ENCODE peak calls at places on chromosome 20, in seven cellular contexts. One of them, this sample, is unnamed.

GRCh38 chr20:2230671-2231488 is 64.9 kb upstream of the TGM3 start:
- DNase-seq in fibroblast of lung: no peak
- DNase-seq in tibial nerve: no peak
- DNase-seq in spleen: no peak
- DNase-seq in CD8-positive, alpha-beta T cell: no peak
- DNase-seq in heart left ventricle: no peak
- DNase-seq in endodermal cell: no peak
- DNase-seq in this sample: no peak

GRCh38 chr20:20089939-20090338 is 37.6 kb downstream of the CFAP61 start:
- DNase-seq in fibroblast of lung: no peak
- DNase-seq in tibial nerve: no peak
- DNase-seq in spleen: no peak
- DNase-seq in CD8-positive, alpha-beta T cell: no peak
- DNase-seq in heart left ventricle: no peak
- DNase-seq in endodermal cell: no peak
- DNase-seq in this sample: no peak

GRCh38 chr20:48052492-48052870 is 267.2 kb upstream of the SULF2 start:
- DNase-seq in fibroblast of lung: no peak
- DNase-seq in tibial nerve: no peak
- DNase-seq in spleen: no peak
- DNase-seq in CD8-positive, alpha-beta T cell: no peak
- DNase-seq in heart left ventricle: no peak
- DNase-seq in endodermal cell: no peak
- DNase-seq in this sample: no peak

GRCh38 chr20:6959900-6960312 is 192.4 kb downstream of the BMP2 start:
- DNase-seq in fibroblast of lung: peak
- DNase-seq in tibial nerve: no peak
- DNase-seq in spleen: no peak
- DNase-seq in CD8-positive, alpha-beta T cell: no peak
- DNase-seq in heart left ventricle: no peak
- DNase-seq in endodermal cell: no peak
- DNase-seq in this sample: no peak

GRCh38 chr20:22489614-22490286 is 94.6 kb downstream of the FOXA2 start:
- DNase-seq in fibroblast of lung: no peak
- DNase-seq in tibial nerve: no peak
- DNase-seq in spleen: no peak
- DNase-seq in CD8-positive, alpha-beta T cell: no peak
- DNase-seq in heart left ventricle: no peak
- DNase-seq in endodermal cell: no peak
- DNase-seq in this sample: no peak

GRCh38 chr20:1225729-1226313 is at the start of gene RAD21L1:
- DNase-seq in fibroblast of lung: peak
- DNase-seq in tibial nerve: peak
- DNase-seq in spleen: peak
- DNase-seq in CD8-positive, alpha-beta T cell: peak
- DNase-seq in heart left ventricle: peak
- DNase-seq in endodermal cell: peak
- DNase-seq in this sample: peak

GRCh38 chr20:25290646-25291431 is 43.0 kb downstream of the PYGB start:
- DNase-seq in fibroblast of lung: no peak
- DNase-seq in tibial nerve: no peak
- DNase-seq in spleen: peak
- DNase-seq in CD8-positive, alpha-beta T cell: no peak
- DNase-seq in heart left ventricle: no peak
- DNase-seq in endodermal cell: no peak
- DNase-seq in this sample: no peak

GRCh38 chr20:23132930-23133559 is 46.9 kb upstream of the CD93 start:
- DNase-seq in fibroblast of lung: no peak
- DNase-seq in tibial nerve: no peak
- DNase-seq in spleen: no peak
- DNase-seq in CD8-positive, alpha-beta T cell: no peak
- DNase-seq in heart left ventricle: peak
- DNase-seq in endodermal cell: no peak
- DNase-seq in this sample: no peak

GRCh38 chr20:13325033-13325432 is 104.0 kb downstream of the ISM1 start:
- DNase-seq in fibroblast of lung: peak
- DNase-seq in tibial nerve: no peak
- DNase-seq in spleen: no peak
- DNase-seq in CD8-positive, alpha-beta T cell: no peak
- DNase-seq in heart left ventricle: no peak
- DNase-seq in endodermal cell: peak
- DNase-seq in this sample: no peak

GRCh38 chr20:11522359-11522758 is 395.3 kb upstream of the BTBD3 start:
- DNase-seq in fibroblast of lung: no peak
- DNase-seq in tibial nerve: no peak
- DNase-seq in spleen: no peak
- DNase-seq in CD8-positive, alpha-beta T cell: no peak
- DNase-seq in heart left ventricle: no peak
- DNase-seq in endodermal cell: no peak
- DNase-seq in this sample: no peak

GRCh38 chr20:18988701-18989100 is 175.1 kb downstream of the SCP2D1 start:
- DNase-seq in fibroblast of lung: no peak
- DNase-seq in tibial nerve: no peak
- DNase-seq in spleen: no peak
- DNase-seq in CD8-positive, alpha-beta T cell: no peak
- DNase-seq in heart left ventricle: no peak
- DNase-seq in endodermal cell: no peak
- DNase-seq in this sample: no peak

GRCh38 chr20:19935842-19936241 is 81.3 kb upstream of the NAA20 start:
- DNase-seq in fibroblast of lung: no peak
- DNase-seq in tibial nerve: no peak
- DNase-seq in spleen: no peak
- DNase-seq in CD8-positive, alpha-beta T cell: no peak
- DNase-seq in heart left ventricle: no peak
- DNase-seq in endodermal cell: no peak
- DNase-seq in this sample: no peak

GRCh38 chr20:49656304-49656703 is 57.4 kb downstream of the B4GALT5 start:
- DNase-seq in fibroblast of lung: peak
- DNase-seq in tibial nerve: no peak
- DNase-seq in spleen: no peak
- DNase-seq in CD8-positive, alpha-beta T cell: no peak
- DNase-seq in heart left ventricle: no peak
- DNase-seq in endodermal cell: no peak
- DNase-seq in this sample: no peak

GRCh38 chr20:44642203-44643153 is 9.0 kb downstream of the ADA start:
- DNase-seq in fibroblast of lung: peak
- DNase-seq in tibial nerve: peak
- DNase-seq in spleen: peak
- DNase-seq in CD8-positive, alpha-beta T cell: no peak
- DNase-seq in heart left ventricle: peak
- DNase-seq in endodermal cell: peak
- DNase-seq in this sample: peak

GRCh38 chr20:48035961-48036731 is 250.9 kb upstream of the SULF2 start:
- DNase-seq in fibroblast of lung: no peak
- DNase-seq in tibial nerve: no peak
- DNase-seq in spleen: no peak
- DNase-seq in CD8-positive, alpha-beta T cell: no peak
- DNase-seq in heart left ventricle: no peak
- DNase-seq in endodermal cell: peak
- DNase-seq in this sample: no peak

GRCh38 chr20:528923-529594 is 14.5 kb downstream of the CSNK2A1 start:
- DNase-seq in fibroblast of lung: peak
- DNase-seq in tibial nerve: no peak
- DNase-seq in spleen: no peak
- DNase-seq in CD8-positive, alpha-beta T cell: no peak
- DNase-seq in heart left ventricle: no peak
- DNase-seq in endodermal cell: no peak
- DNase-seq in this sample: no peak

GRCh38 chr20:58538752-58539151 is 23.6 kb upstream of the APCDD1L start:
- DNase-seq in fibroblast of lung: no peak
- DNase-seq in tibial nerve: no peak
- DNase-seq in spleen: no peak
- DNase-seq in CD8-positive, alpha-beta T cell: no peak
- DNase-seq in heart left ventricle: no peak
- DNase-seq in endodermal cell: peak
- DNase-seq in this sample: no peak

GRCh38 chr20:34083781-34084180 is 28.3 kb downstream of the EIF2S2 start:
- DNase-seq in fibroblast of lung: no peak
- DNase-seq in tibial nerve: no peak
- DNase-seq in spleen: no peak
- DNase-seq in CD8-positive, alpha-beta T cell: no peak
- DNase-seq in heart left ventricle: no peak
- DNase-seq in endodermal cell: no peak
- DNase-seq in this sample: no peak
- H3K27ac ChIP-seq in fibroblast of lung: peak
- H3K27ac ChIP-seq in tibial nerve: no peak
- H3K27ac ChIP-seq in spleen: no peak
- H3K27ac ChIP-seq in CD8-positive, alpha-beta T cell: no peak
- H3K27ac ChIP-seq in heart left ventricle: no peak
- H3K27ac ChIP-seq in endodermal cell: no peak
- H3K27ac ChIP-seq in this sample: no peak

DNA sequence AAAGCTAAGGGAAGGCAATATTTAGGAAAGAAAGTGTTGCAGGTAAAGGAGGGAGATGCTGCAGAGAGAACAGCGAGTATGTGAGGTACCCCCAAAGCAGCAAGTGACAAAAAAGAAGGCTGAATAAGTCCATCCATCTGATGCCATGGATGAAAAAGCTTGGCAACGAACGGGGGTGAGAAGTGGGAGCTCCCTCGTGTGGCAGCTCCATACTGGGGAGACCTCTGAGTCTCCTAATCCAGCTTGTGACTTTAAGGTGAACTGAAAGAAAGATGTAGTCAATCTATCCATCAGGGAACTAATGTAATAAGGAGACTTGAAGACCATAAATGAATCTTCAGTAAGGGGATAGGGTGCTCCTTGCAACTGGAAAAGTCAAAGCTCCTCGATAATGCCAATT is 156.6 kb downstream of the OTOR start:
- DNase-seq in fibroblast of lung: no peak
- DNase-seq in tibial nerve: no peak
- DNase-seq in spleen: no peak
- DNase-seq in CD8-positive, alpha-beta T cell: no peak
- DNase-seq in heart left ventricle: no peak
- DNase-seq in endodermal cell: no peak
- DNase-seq in this sample: no peak
- TF ChIP-seq CTCF in fibroblast of lung: no peak
- TF ChIP-seq CTCF in tibial nerve: no peak
- TF ChIP-seq CTCF in spleen: no peak
- TF ChIP-seq CTCF in CD8-positive, alpha-beta T cell: no peak
- TF ChIP-seq CTCF in heart left ventricle: no peak
- TF ChIP-seq CTCF in endodermal cell: peak
- TF ChIP-seq CTCF in this sample: no peak

GRCh38 chr20:40686893-40687292 is 2.1 kb downstream of the MAFB start:
- DNase-seq in fibroblast of lung: no peak
- DNase-seq in tibial nerve: no peak
- DNase-seq in spleen: no peak
- DNase-seq in CD8-positive, alpha-beta T cell: no peak
- DNase-seq in heart left ventricle: no peak
- DNase-seq in endodermal cell: no peak
- DNase-seq in this sample: no peak

GRCh38 chr20:40686434-40686882 is 2.6 kb downstream of the MAFB start:
- DNase-seq in fibroblast of lung: no peak
- DNase-seq in tibial nerve: no peak
- DNase-seq in spleen: no peak
- DNase-seq in CD8-positive, alpha-beta T cell: no peak
- DNase-seq in heart left ventricle: no peak
- DNase-seq in endodermal cell: peak
- DNase-seq in this sample: no peak

GRCh38 chr20:40683221-40683893 is 5.7 kb downstream of the MAFB start:
- DNase-seq in fibroblast of lung: no peak
- DNase-seq in tibial nerve: no peak
- DNase-seq in spleen: peak
- DNase-seq in CD8-positive, alpha-beta T cell: no peak
- DNase-seq in heart left ventricle: peak
- DNase-seq in endodermal cell: peak
- DNase-seq in this sample: no peak

GRCh38 chr20:40683894-40684268 is 5.2 kb downstream of the MAFB start:
- DNase-seq in fibroblast of lung: no peak
- DNase-seq in tibial nerve: no peak
- DNase-seq in spleen: no peak
- DNase-seq in CD8-positive, alpha-beta T cell: no peak
- DNase-seq in heart left ventricle: no peak
- DNase-seq in endodermal cell: no peak
- DNase-seq in this sample: no peak

DNA sequence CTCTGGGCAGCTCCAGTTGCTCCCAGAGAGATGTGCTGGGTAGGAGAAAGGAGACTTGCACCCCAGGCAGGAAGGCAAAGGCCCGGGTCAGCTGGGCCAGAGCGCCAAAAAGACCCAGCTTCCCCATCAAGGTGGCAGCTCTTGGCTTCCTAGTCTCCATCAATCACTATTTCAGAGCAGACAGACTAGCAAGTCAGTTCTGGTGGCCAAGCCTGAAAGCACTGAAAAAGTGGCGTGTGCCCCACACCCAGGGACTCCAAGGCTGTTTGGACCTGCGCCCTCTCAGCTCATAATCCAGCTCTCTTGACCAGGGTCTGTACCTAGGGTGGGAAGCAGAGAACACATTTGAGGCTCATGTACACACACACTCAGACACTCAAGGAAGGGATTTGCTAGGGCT is 3.7 kb downstream of the MAFB start:
- DNase-seq in fibroblast of lung: no peak
- DNase-seq in tibial nerve: no peak
- DNase-seq in spleen: no peak
- DNase-seq in CD8-positive, alpha-beta T cell: no peak
- DNase-seq in heart left ventricle: no peak
- DNase-seq in endodermal cell: peak
- DNase-seq in this sample: no peak
- H3K4me3 ChIP-seq in fibroblast of lung: no peak
- H3K4me3 ChIP-seq in tibial nerve: no peak
- H3K4me3 ChIP-seq in spleen: peak
- H3K4me3 ChIP-seq in CD8-positive, alpha-beta T cell: no peak
- H3K4me3 ChIP-seq in heart left ventricle: peak
- H3K4me3 ChIP-seq in endodermal cell: no peak
- H3K4me3 ChIP-seq in this sample: peak

GRCh38 chr20:60648556-60648955 is 603.5 kb upstream of the CDH4 start:
- DNase-seq in fibroblast of lung: no peak
- DNase-seq in tibial nerve: no peak
- DNase-seq in spleen: no peak
- DNase-seq in CD8-positive, alpha-beta T cell: no peak
- DNase-seq in heart left ventricle: no peak
- DNase-seq in endodermal cell: no peak
- DNase-seq in this sample: no peak

GRCh38 chr20:60650087-60650486 is 602.0 kb upstream of the CDH4 start:
- DNase-seq in fibroblast of lung: no peak
- DNase-seq in tibial nerve: no peak
- DNase-seq in spleen: no peak
- DNase-seq in CD8-positive, alpha-beta T cell: no peak
- DNase-seq in heart left ventricle: no peak
- DNase-seq in endodermal cell: no peak
- DNase-seq in this sample: no peak

GRCh38 chr20:60649541-60649940 is 602.5 kb upstream of the CDH4 start:
- DNase-seq in fibroblast of lung: no peak
- DNase-seq in tibial nerve: no peak
- DNase-seq in spleen: no peak
- DNase-seq in CD8-positive, alpha-beta T cell: no peak
- DNase-seq in heart left ventricle: no peak
- DNase-seq in endodermal cell: no peak
- DNase-seq in this sample: no peak

GRCh38 chr20:60653111-60653845 is 598.8 kb upstream of the CDH4 start:
- DNase-seq in fibroblast of lung: peak
- DNase-seq in tibial nerve: no peak
- DNase-seq in spleen: no peak
- DNase-seq in CD8-positive, alpha-beta T cell: no peak
- DNase-seq in heart left ventricle: no peak
- DNase-seq in endodermal cell: no peak
- DNase-seq in this sample: no peak

DNA sequence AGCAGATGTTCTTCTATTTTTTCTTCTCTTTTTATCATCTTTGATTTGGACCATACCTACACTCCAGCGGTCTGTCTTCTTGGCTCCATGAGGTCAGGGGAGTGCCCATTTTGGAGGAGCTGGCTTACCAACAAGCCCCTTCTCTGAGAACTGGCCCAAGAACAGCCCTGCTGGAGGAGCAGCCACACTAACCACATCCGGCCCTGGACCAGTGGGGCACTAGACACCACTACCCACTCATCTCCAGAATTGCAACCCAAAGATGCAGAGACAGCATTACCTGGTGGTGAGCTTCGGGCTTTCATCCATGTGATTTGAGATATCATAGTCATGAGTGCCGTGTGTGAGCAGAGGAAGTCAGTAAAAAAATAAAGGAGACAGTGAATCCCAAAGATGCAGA is 599.4 kb upstream of the CDH4 start:
- DNase-seq in fibroblast of lung: no peak
- DNase-seq in tibial nerve: no peak
- DNase-seq in spleen: no peak
- DNase-seq in CD8-positive, alpha-beta T cell: no peak
- DNase-seq in heart left ventricle: no peak
- DNase-seq in endodermal cell: no peak
- DNase-seq in this sample: no peak
- H3K27ac ChIP-seq in fibroblast of lung: no peak
- H3K27ac ChIP-seq in tibial nerve: no peak
- H3K27ac ChIP-seq in spleen: no peak
- H3K27ac ChIP-seq in CD8-positive, alpha-beta T cell: no peak
- H3K27ac ChIP-seq in heart left ventricle: no peak
- H3K27ac ChIP-seq in endodermal cell: no peak
- H3K27ac ChIP-seq in this sample: no peak